ENCODE peak calls at places on chromosomes 7 and 10, in nine cellular contexts. X is HCT116, S is right lobe of liver, F is fibroblast of villous mesenchyme, I is AG04450, A is fibroblast of lung, D is left ventricle myocardium inferior, Y is hepatocyte, T is cardiac muscle cell. N is an unnamed sample.

GRCh38 chr7:42739591-42739990 is 172.3 kb downstream of the C7orf25 start:
- DNase-seq in F (peak; percentile 24), X (no peak), T (peak; percentile 58), Y (no peak), D (peak; percentile 46), I (no peak), S (no peak), A (no peak), N (peak; percentile 85)

GRCh38 chr7:121504478-121504877 is 108.4 kb upstream of the FAM3C start:
- DNase-seq in X (no peak), F (peak; percentile 80), Y (peak; percentile 81), S (no peak), I (peak; percentile 8), A (peak; percentile 72), T (peak; percentile 88), D (no peak), N (peak; percentile 88)

GRCh38 chr10:91683976-91684375 is 51.1 kb upstream of the PPP1R3C start:
- DNase-seq in S (no peak), T (peak; percentile 37), X (no peak), A (peak; percentile 44), D (no peak), I (peak; percentile 65), F (peak; percentile 43), Y (no peak), N (peak; percentile 76)

GRCh38 chr7:139650429-139651100 is 127.1 kb downstream of the CLEC2L start:
- DNase-seq in X (no peak), A (no peak), F (no peak), T (no peak), Y (no peak), I (no peak), S (no peak), D (peak; percentile 42), N (no peak)

GRCh38 chr10:72171175-72171630 is 44.6 kb upstream of the ANAPC16 start:
- DNase-seq in D (no peak), Y (peak; percentile 76), X (peak; percentile 92), A (peak; percentile 77), S (no peak), I (no peak), T (peak; percentile 81), F (peak; percentile 82), N (peak; percentile 80)

GRCh38 chr10:116255931-116256748 is 16.9 kb downstream of the GFRA1 start:
- DNase-seq in I (no peak), T (no peak), X (no peak), D (no peak), F (no peak), Y (no peak), S (no peak), A (no peak), N (no peak)

GRCh38 chr7:124085168-124085567 is 52.3 kb upstream of the TMEM229A start:
- DNase-seq in I (no peak), Y (peak; percentile 21), T (peak; percentile 93), F (no peak), A (peak; percentile 88), X (no peak), D (no peak), S (no peak), N (no peak)

GRCh38 chr7:140201393-140201792 is 24.6 kb upstream of the KDM7A start:
- DNase-seq in I (no peak), Y (no peak), S (no peak), T (no peak), X (no peak), D (no peak), A (no peak), F (no peak), N (no peak)

GRCh38 chr10:122112625-122113160 is 123.7 kb downstream of the TACC2 start:
- DNase-seq in I (peak; percentile 87), S (peak; percentile 86), Y (peak; percentile 96), T (peak; percentile 97), A (peak; percentile 96), D (peak; percentile 86), X (peak; percentile 72), F (peak; percentile 97), N (peak; percentile 94)

GRCh38 chr10:129498680-129499079 is 31.6 kb downstream of the MGMT start:
- DNase-seq in F (no peak), S (no peak), X (no peak), Y (no peak), I (no peak), D (no peak), T (no peak), A (no peak), N (no peak)

GRCh38 chr7:22723171-22723601 is 3.8 kb upstream of the IL6 start:
- DNase-seq in S (peak; percentile 83), T (peak; percentile 55), Y (peak; percentile 34), A (peak; percentile 71), F (peak; percentile 67), I (no peak), D (peak; percentile 83), X (no peak), N (peak; percentile 65)

GRCh38 chr7:80060218-80060806 is 74.3 kb upstream of the GNAI1 start:
- DNase-seq in A (peak; percentile 88), S (no peak), X (peak; percentile 63), D (no peak), F (peak; percentile 85), I (peak; percentile 24), T (peak; percentile 80), Y (peak; percentile 52), N (peak; percentile 74)

GRCh38 chr7:34570300-34570699 is 87.7 kb upstream of the NPSR1 start:
- DNase-seq in F (no peak), I (no peak), D (no peak), T (no peak), A (no peak), Y (no peak), S (no peak), X (no peak), N (no peak)
- H3K4me3 ChIP-seq in F (no peak overlapping the region), I (no peak overlapping the region), D (no peak overlapping the region), T (no peak overlapping the region), A (no peak overlapping the region), Y (no peak overlapping the region), S (no peak overlapping the region), X (no peak overlapping the region), N (no peak overlapping the region)

GRCh38 chr10:29343607-29344038 is 54.8 kb downstream of the LYZL1 start:
- DNase-seq in A (no peak), D (no peak), Y (no peak), T (peak; percentile 41), I (no peak), S (no peak), F (no peak), X (no peak), N (no peak)
- TF ChIP-seq CTCF in A (no peak), D (no peak), Y (no peak), T (no peak), I (no peak), S (no peak), F (no peak), X (no peak), N (no peak)

DNA sequence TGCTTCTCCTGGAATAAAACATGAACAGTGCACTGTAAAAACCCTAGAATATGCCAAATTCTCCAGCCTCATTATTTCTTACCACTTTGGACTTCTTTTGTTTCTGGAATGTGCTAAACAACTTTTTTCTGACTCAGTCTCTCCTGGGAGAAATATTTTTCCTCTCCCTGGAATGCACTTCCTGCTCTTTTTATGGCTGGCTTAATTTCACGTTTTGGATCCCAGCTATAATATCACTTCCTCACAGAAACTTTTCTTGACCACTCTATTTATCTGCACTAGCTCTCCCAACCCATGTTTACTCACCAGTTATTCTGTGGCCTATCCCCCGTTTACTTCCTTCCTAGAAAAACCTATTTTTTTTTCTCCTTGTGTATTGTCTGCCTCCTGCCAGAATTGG is 26.7 kb downstream of the ABCB5 start:
- DNase-seq in X (no peak), Y (no peak), D (no peak), T (peak; percentile 21), S (no peak), I (no peak), A (no peak), F (no peak), N (peak; percentile 31)
- H3K4me3 ChIP-seq in X (no peak overlapping the region), Y (no peak overlapping the region), D (no peak overlapping the region), T (no peak overlapping the region), S (no peak overlapping the region), I (no peak overlapping the region), A (no peak overlapping the region), F (no peak overlapping the region), N (no peak overlapping the region)

GRCh38 chr10:75405201-75406143 is 3.9 kb upstream of the ZNF503 start:
- DNase-seq in I (no peak), Y (peak; percentile 77), A (peak; percentile 31), S (no peak), T (no peak), D (no peak), X (no peak), F (no peak), N (no peak)
- TF ChIP-seq CTCF in I (no peak), Y (no peak), A (no peak), S (no peak), T (no peak), D (no peak), X (no peak), F (no peak), N (no peak)